ENCODE peak calls at places on chromosomes 13 and 19, in eight cellular contexts. Q, X, T, C, F, H, A and D are unnamed samples.

GRCh38 chr13:111329641-111330040 is 9.2 kb downstream of the TEX29 start:
- DNase-seq in H (no peak), Q (no peak), C (no peak), A (no peak), X (no peak), F (no peak), T (no peak), D (no peak)

GRCh38 chr13:48775804-48776203 is 122.1 kb downstream of the CYSLTR2 start:
- DNase-seq in A (no peak), H (no peak), T (no peak), F (no peak), C (no peak), X (peak; percentile 94), Q (no peak), D (no peak)

GRCh38 chr13:91722267-91722884 is 324.0 kb downstream of the GPC5 start:
- DNase-seq in A (no peak), T (no peak), Q (no peak), C (peak; percentile 3), X (no peak), H (peak; percentile 28), F (no peak), D (no peak)

GRCh38 chr19:5156231-5156986 is 184.2 kb downstream of the PTPRS start:
- DNase-seq in F (no peak), C (no peak), Q (no peak), T (no peak), H (no peak), A (no peak), X (no peak), D (no peak)

GRCh38 chr13:23735329-23735728 is 153.9 kb downstream of the MIPEP start:
- DNase-seq in T (no peak), Q (no peak), F (no peak), X (no peak), A (no peak), C (no peak), H (no peak), D (no peak)

GRCh38 chr13:24900507-24900906 is 136.5 kb downstream of the RNF17 start:
- DNase-seq in H (no peak), A (no peak), T (no peak), C (no peak), Q (no peak), X (no peak), F (no peak), D (no peak)

GRCh38 chr19:48501446-48501960 is 10.1 kb downstream of the LMTK3 start:
- DNase-seq in C (peak; percentile 63), H (no peak), X (no peak), T (no peak), F (no peak), Q (no peak), A (no peak), D (peak; percentile 93)

GRCh38 chr19:31314156-31314555 is 35.1 kb downstream of the TSHZ3 start:
- DNase-seq in T (no peak), X (no peak), C (no peak), Q (no peak), F (no peak), H (no peak), A (no peak), D (no peak)

GRCh38 chr13:113034451-113035208 is 65.6 kb downstream of the MCF2L start:
- DNase-seq in F (no peak), A (no peak), C (peak; percentile 85), X (no peak), H (peak; percentile 26), Q (no peak), T (no peak), D (peak; percentile 58)

GRCh38 chr19:2609389-2610116 is 92.9 kb downstream of the GNG7 start:
- DNase-seq in F (no peak), A (no peak), Q (no peak), T (no peak), H (no peak), C (no peak), X (no peak), D (no peak)